ENCODE peak calls at places on chromosomes 11 and 22, in six cellular contexts. One of them, this sample, is unnamed.
A peak's percentile ranks its signal among the peaks of the same experiment; 100 is the strongest.

GRCh38 chr22:41873391-41873790 is 40.5 kb downstream of the SREBF2 start:
- DNase-seq in A549: no peak
- DNase-seq in CD8-positive, alpha-beta T cell: peak; percentile 68
- DNase-seq in breast epithelium: no peak
- DNase-seq in HAP-1: no peak
- DNase-seq in transverse colon: no peak
- DNase-seq in this sample: no peak

GRCh38 chr11:79043726-79044125 is 397.1 kb downstream of the TENM4 start:
- DNase-seq in A549: no peak
- DNase-seq in CD8-positive, alpha-beta T cell: no peak
- DNase-seq in breast epithelium: no peak
- DNase-seq in HAP-1: no peak
- DNase-seq in transverse colon: no peak
- DNase-seq in this sample: no peak

GRCh38 chr11:57303280-57303989 is 21.3 kb downstream of the TNKS1BP1 start:
- DNase-seq in A549: no peak
- DNase-seq in CD8-positive, alpha-beta T cell: no peak
- DNase-seq in breast epithelium: no peak
- DNase-seq in HAP-1: no peak
- DNase-seq in transverse colon: no peak
- DNase-seq in this sample: no peak

GRCh38 chr11:68159161-68159560 is 38.0 kb upstream of the CHKA start:
- DNase-seq in A549: no peak
- DNase-seq in CD8-positive, alpha-beta T cell: no peak
- DNase-seq in breast epithelium: peak; percentile 7
- DNase-seq in HAP-1: no peak
- DNase-seq in transverse colon: no peak
- DNase-seq in this sample: no peak

GRCh38 chr11:19218801-19219460 is 17.1 kb upstream of the CSRP3 start:
- DNase-seq in A549: no peak
- DNase-seq in CD8-positive, alpha-beta T cell: no peak
- DNase-seq in breast epithelium: no peak
- DNase-seq in HAP-1: no peak
- DNase-seq in transverse colon: no peak
- DNase-seq in this sample: peak; percentile 92

GRCh38 chr11:120130991-120131760 is 6.7 kb downstream of the TRIM29 start:
- DNase-seq in A549: no peak
- DNase-seq in CD8-positive, alpha-beta T cell: no peak
- DNase-seq in breast epithelium: peak; percentile 18
- DNase-seq in HAP-1: no peak
- DNase-seq in transverse colon: peak; percentile 4
- DNase-seq in this sample: no peak

GRCh38 chr22:41009222-41009948 is 58.2 kb downstream of the RBX1 start:
- DNase-seq in A549: no peak
- DNase-seq in CD8-positive, alpha-beta T cell: no peak
- DNase-seq in breast epithelium: no peak
- DNase-seq in HAP-1: no peak
- DNase-seq in transverse colon: no peak
- DNase-seq in this sample: no peak

GRCh38 chr22:25062378-25063095 is 110.0 kb downstream of the KIAA1671 start:
- DNase-seq in A549: no peak
- DNase-seq in CD8-positive, alpha-beta T cell: peak; percentile 96
- DNase-seq in breast epithelium: no peak
- DNase-seq in HAP-1: no peak
- DNase-seq in transverse colon: peak; percentile 31
- DNase-seq in this sample: no peak

GRCh38 chr11:57482782-57483569 is 22.6 kb downstream of the RTN4RL2 start:
- DNase-seq in A549: peak; percentile 44
- DNase-seq in CD8-positive, alpha-beta T cell: peak; percentile 67
- DNase-seq in breast epithelium: no peak
- DNase-seq in HAP-1: no peak
- DNase-seq in transverse colon: peak; percentile 35
- DNase-seq in this sample: peak; percentile 72

GRCh38 chr11:108872781-108873291 is 208.0 kb downstream of the DDX10 start:
- DNase-seq in A549: no peak
- DNase-seq in CD8-positive, alpha-beta T cell: no peak
- DNase-seq in breast epithelium: no peak
- DNase-seq in HAP-1: peak; percentile 57
- DNase-seq in transverse colon: no peak
- DNase-seq in this sample: no peak

GRCh38 chr11:69524291-69524882 is 42.9 kb downstream of the LINC01488 start:
- DNase-seq in A549: no peak
- DNase-seq in CD8-positive, alpha-beta T cell: no peak
- DNase-seq in breast epithelium: no peak
- DNase-seq in HAP-1: no peak
- DNase-seq in transverse colon: no peak
- DNase-seq in this sample: no peak

GRCh38 chr11:44343778-44344424 is 34.0 kb upstream of the ALX4 start:
- DNase-seq in A549: no peak
- DNase-seq in CD8-positive, alpha-beta T cell: no peak
- DNase-seq in breast epithelium: no peak
- DNase-seq in HAP-1: no peak
- DNase-seq in transverse colon: no peak
- DNase-seq in this sample: no peak

GRCh38 chr11:10503217-10503616 is 37.8 kb downstream of the RNF141 start:
- DNase-seq in A549: no peak
- DNase-seq in CD8-positive, alpha-beta T cell: no peak
- DNase-seq in breast epithelium: no peak
- DNase-seq in HAP-1: no peak
- DNase-seq in transverse colon: no peak
- DNase-seq in this sample: no peak

GRCh38 chr11:45930031-45930794 is 7.8 kb downstream of the LARGE2 start:
- DNase-seq in A549: no peak
- DNase-seq in CD8-positive, alpha-beta T cell: peak; percentile 45
- DNase-seq in breast epithelium: no peak
- DNase-seq in HAP-1: no peak
- DNase-seq in transverse colon: peak; percentile 78
- DNase-seq in this sample: peak; percentile 52

GRCh38 chr11:10641314-10642206 is 52.0 kb downstream of the IRAG1 start:
- DNase-seq in A549: no peak
- DNase-seq in CD8-positive, alpha-beta T cell: no peak
- DNase-seq in breast epithelium: no peak
- DNase-seq in HAP-1: no peak
- DNase-seq in transverse colon: no peak
- DNase-seq in this sample: no peak

GRCh38 chr11:68855205-68855978 is 13.7 kb upstream of the CPT1A start:
- DNase-seq in A549: no peak
- DNase-seq in CD8-positive, alpha-beta T cell: no peak
- DNase-seq in breast epithelium: no peak
- DNase-seq in HAP-1: no peak
- DNase-seq in transverse colon: peak; percentile 41
- DNase-seq in this sample: peak; percentile 56

GRCh38 chr11:12007769-12008737 is at the start of gene DKK3:
- DNase-seq in A549: no peak
- DNase-seq in CD8-positive, alpha-beta T cell: peak; percentile 32
- DNase-seq in breast epithelium: peak; percentile 86
- DNase-seq in HAP-1: no peak
- DNase-seq in transverse colon: no peak
- DNase-seq in this sample: no peak

GRCh38 chr11:4022669-4023068 is 71.9 kb upstream of the RRM1 start:
- DNase-seq in A549: no peak
- DNase-seq in CD8-positive, alpha-beta T cell: no peak
- DNase-seq in breast epithelium: no peak
- DNase-seq in HAP-1: no peak
- DNase-seq in transverse colon: no peak
- DNase-seq in this sample: no peak
- H3K4me1 ChIP-seq in A549: peaks cover 3% of the 10 kb centered on the region
- H3K4me1 ChIP-seq in CD8-positive, alpha-beta T cell: peaks cover 2% of the 10 kb centered on the region
- H3K4me1 ChIP-seq in breast epithelium: peaks cover 6% of the 10 kb centered on the region
- H3K4me1 ChIP-seq in HAP-1: no peaks in the 10 kb centered on the region
- H3K4me1 ChIP-seq in transverse colon: peaks cover 26% of the 10 kb centered on the region
- H3K4me1 ChIP-seq in this sample: no peaks in the 10 kb centered on the region

GRCh38 chr11:62542750-62543567 is 3.6 kb downstream of the AHNAK start:
- DNase-seq in A549: peak; percentile 82
- DNase-seq in CD8-positive, alpha-beta T cell: peak; percentile 79
- DNase-seq in breast epithelium: peak; percentile 66
- DNase-seq in HAP-1: peak; percentile 57
- DNase-seq in transverse colon: peak; percentile 87
- DNase-seq in this sample: peak; percentile 73

GRCh38 chr11:62546244-62546936 is at the start of gene AHNAK:
- DNase-seq in A549: peak; percentile 77
- DNase-seq in CD8-positive, alpha-beta T cell: peak; percentile 61
- DNase-seq in breast epithelium: peak; percentile 89
- DNase-seq in HAP-1: peak; percentile 60
- DNase-seq in transverse colon: peak; percentile 92
- DNase-seq in this sample: peak; percentile 59

GRCh38 chr11:62543680-62544444 is 2.7 kb downstream of the AHNAK start:
- DNase-seq in A549: no peak
- DNase-seq in CD8-positive, alpha-beta T cell: no peak
- DNase-seq in breast epithelium: no peak
- DNase-seq in HAP-1: no peak
- DNase-seq in transverse colon: no peak
- DNase-seq in this sample: no peak

GRCh38 chr11:62545437-62546243 is 966 bp downstream of the AHNAK start:
- DNase-seq in A549: peak; percentile 86
- DNase-seq in CD8-positive, alpha-beta T cell: peak; percentile 52
- DNase-seq in breast epithelium: peak; percentile 90
- DNase-seq in HAP-1: peak; percentile 90
- DNase-seq in transverse colon: peak; percentile 93
- DNase-seq in this sample: peak; percentile 83

DNA sequence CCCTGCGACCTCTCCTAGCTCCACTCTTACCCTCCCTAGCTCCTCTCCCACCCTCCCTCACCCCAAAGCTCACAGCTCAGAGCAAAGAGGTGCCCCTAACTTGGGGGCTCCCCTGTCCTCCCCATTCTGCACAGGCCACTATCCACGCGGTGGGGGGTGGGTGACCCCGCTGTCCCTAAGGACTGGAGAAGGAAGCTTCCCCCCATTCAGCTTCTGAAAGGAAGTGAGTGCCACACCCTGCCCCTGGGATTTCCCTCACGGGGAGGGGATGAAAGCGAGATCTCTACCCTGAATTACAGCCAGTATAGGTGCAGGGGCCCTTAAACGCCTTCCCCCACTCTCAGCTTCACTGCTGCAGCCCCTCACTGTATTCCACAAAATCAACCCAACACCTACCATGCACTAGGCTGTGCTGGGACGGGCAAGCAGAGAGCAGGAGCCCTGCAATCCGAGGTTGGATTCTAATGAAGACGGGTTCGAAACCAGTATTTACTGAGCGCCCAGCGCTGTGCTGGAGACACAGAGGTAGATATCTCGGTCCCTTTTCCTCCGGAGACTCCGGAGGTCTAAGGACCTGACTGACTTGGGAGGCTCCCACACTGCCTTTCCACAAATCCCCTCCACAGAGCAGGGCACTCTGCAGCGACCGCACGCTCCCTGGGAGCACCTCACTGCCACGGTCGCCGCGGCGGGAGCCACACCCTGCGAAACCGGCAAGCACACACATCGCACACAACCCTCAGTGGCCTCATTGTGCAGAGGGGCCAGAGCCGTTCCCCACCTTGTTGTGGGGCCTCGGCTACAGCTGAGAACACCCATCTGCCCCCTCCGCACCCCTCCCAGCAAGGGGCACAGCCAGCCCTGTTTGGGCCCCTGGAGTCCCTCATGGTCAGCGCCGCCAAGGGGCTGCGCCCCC is 1.8 kb downstream of the AHNAK start:
- DNase-seq in A549: peak; percentile 48
- DNase-seq in CD8-positive, alpha-beta T cell: no peak
- DNase-seq in breast epithelium: no peak
- DNase-seq in HAP-1: peak; percentile 32
- DNase-seq in transverse colon: peak; percentile 68
- DNase-seq in this sample: no peak
- H3K4me1 ChIP-seq in A549: peaks cover 75% of the 10 kb centered on the region
- H3K4me1 ChIP-seq in CD8-positive, alpha-beta T cell: peaks cover 67% of the 10 kb centered on the region
- H3K4me1 ChIP-seq in breast epithelium: peaks cover 40% of the 10 kb centered on the region
- H3K4me1 ChIP-seq in HAP-1: peaks cover 27% of the 10 kb centered on the region
- H3K4me1 ChIP-seq in transverse colon: peaks cover 77% of the 10 kb centered on the region
- H3K4me1 ChIP-seq in this sample: peaks cover 9% of the 10 kb centered on the region

GRCh38 chr11:76206327-76207081 is at the start of gene WNT11:
- DNase-seq in A549: peak; percentile 35
- DNase-seq in CD8-positive, alpha-beta T cell: no peak
- DNase-seq in breast epithelium: no peak
- DNase-seq in HAP-1: peak; percentile 40
- DNase-seq in transverse colon: peak; percentile 82
- DNase-seq in this sample: no peak
- H3K4me1 ChIP-seq in A549: peaks cover 9% of the 10 kb centered on the region
- H3K4me1 ChIP-seq in CD8-positive, alpha-beta T cell: peaks cover 39% of the 10 kb centered on the region
- H3K4me1 ChIP-seq in breast epithelium: peaks cover 5% of the 10 kb centered on the region
- H3K4me1 ChIP-seq in HAP-1: peaks cover 21% of the 10 kb centered on the region
- H3K4me1 ChIP-seq in transverse colon: peaks cover 60% of the 10 kb centered on the region
- H3K4me1 ChIP-seq in this sample: no peaks in the 10 kb centered on the region

DNA sequence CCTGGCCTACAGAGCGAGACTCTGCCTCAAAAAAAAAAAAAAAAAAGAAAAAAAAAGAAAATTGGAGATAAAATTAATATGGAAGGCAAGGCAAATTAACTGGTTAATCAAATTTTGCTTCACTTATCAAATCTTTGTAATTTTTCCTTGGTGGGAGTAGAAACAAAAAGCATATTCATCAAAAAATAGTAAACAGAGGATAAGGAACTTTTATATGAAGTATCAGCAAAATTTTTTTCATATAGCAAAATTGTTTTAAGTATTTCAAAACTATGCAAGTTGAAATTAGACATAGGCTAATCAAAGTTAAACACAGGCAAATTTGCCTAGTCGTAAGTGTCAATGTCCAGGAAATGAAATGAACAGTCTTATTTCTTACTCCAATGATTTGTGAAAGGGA is 33.0 kb downstream of the PICALM start:
- DNase-seq in A549: no peak
- DNase-seq in CD8-positive, alpha-beta T cell: no peak
- DNase-seq in breast epithelium: no peak
- DNase-seq in HAP-1: no peak
- DNase-seq in transverse colon: no peak
- DNase-seq in this sample: no peak
- H3K4me1 ChIP-seq in A549: peaks cover 12% of the 10 kb centered on the region
- H3K4me1 ChIP-seq in CD8-positive, alpha-beta T cell: peaks cover 21% of the 10 kb centered on the region
- H3K4me1 ChIP-seq in breast epithelium: no peaks in the 10 kb centered on the region
- H3K4me1 ChIP-seq in HAP-1: peaks cover 33% of the 10 kb centered on the region
- H3K4me1 ChIP-seq in transverse colon: peaks cover 44% of the 10 kb centered on the region
- H3K4me1 ChIP-seq in this sample: peaks cover 5% of the 10 kb centered on the region

GRCh38 chr11:60906132-60906972 is at the start of gene PRPF19:
- DNase-seq in A549: peak; percentile 93
- DNase-seq in CD8-positive, alpha-beta T cell: peak; percentile 98
- DNase-seq in breast epithelium: peak; percentile 96
- DNase-seq in HAP-1: peak; percentile 95
- DNase-seq in transverse colon: peak; percentile 99
- DNase-seq in this sample: peak; percentile 97
- H3K4me1 ChIP-seq in A549: peaks cover 12% of the 10 kb centered on the region
- H3K4me1 ChIP-seq in CD8-positive, alpha-beta T cell: peaks cover 45% of the 10 kb centered on the region
- H3K4me1 ChIP-seq in breast epithelium: peaks cover 16% of the 10 kb centered on the region
- H3K4me1 ChIP-seq in HAP-1: peaks cover 2% of the 10 kb centered on the region
- H3K4me1 ChIP-seq in transverse colon: peaks cover 31% of the 10 kb centered on the region
- H3K4me1 ChIP-seq in this sample: peaks cover 3% of the 10 kb centered on the region

DNA sequence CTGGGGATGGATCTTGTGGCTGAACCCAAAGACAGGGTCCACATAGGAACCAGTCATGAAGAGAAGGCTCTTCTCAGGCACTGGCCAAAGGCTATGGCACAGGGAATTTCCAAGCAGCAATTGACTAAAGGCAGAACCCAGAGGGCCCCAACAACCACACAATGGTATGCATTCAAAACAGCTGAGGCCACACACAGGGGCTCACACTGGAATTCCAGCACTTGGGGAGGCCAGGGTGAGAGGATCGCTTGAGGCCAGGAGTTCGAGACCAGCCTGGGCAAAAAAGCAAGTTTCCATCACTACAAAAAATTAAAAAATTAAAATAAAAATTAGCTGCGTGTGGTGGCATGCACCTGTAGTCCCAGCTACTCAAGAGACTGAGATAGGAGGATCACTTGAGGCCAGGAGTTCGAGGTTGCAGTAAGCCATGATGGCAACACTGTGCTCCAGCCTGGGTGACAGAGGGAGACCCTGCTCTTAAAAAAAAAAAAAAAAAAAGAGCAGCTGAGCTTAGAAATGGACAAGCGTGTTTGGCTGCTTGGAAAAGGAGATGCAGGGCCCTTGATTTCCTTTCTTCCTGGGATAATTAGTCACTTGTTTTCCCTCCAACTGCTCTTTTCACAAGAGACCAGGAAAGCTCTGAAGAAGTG is 44.6 kb downstream of the MYH9 start:
- DNase-seq in A549: no peak
- DNase-seq in CD8-positive, alpha-beta T cell: no peak
- DNase-seq in breast epithelium: no peak
- DNase-seq in HAP-1: no peak
- DNase-seq in transverse colon: no peak
- DNase-seq in this sample: peak; percentile 45
- H3K4me1 ChIP-seq in A549: peaks cover 63% of the 10 kb centered on the region
- H3K4me1 ChIP-seq in CD8-positive, alpha-beta T cell: peaks cover 85% of the 10 kb centered on the region
- H3K4me1 ChIP-seq in breast epithelium: peaks cover 25% of the 10 kb centered on the region
- H3K4me1 ChIP-seq in HAP-1: no peaks in the 10 kb centered on the region
- H3K4me1 ChIP-seq in transverse colon: peaks cover 86% of the 10 kb centered on the region
- H3K4me1 ChIP-seq in this sample: peaks cover 26% of the 10 kb centered on the region

This sample was measured in SJCRH30.